ENCODE peak calls at places on chromosomes 3 and 15, in four cellular contexts. One of them, this sample, is unnamed.

GRCh38 chr3:145070795-145071194 is 1090.2 kb downstream of the PLOD2 start:
- DNase-seq in GM23338: no peak
- DNase-seq in CD8-positive, alpha-beta memory T cell: no peak
- DNase-seq in GM23248: no peak
- DNase-seq in this sample: no peak

GRCh38 chr3:99578339-99578970 is 59.9 kb upstream of the COL8A1 start:
- DNase-seq in CD8-positive, alpha-beta memory T cell: no peak
- DNase-seq in GM23248: no peak
- DNase-seq in GM23338: no peak
- DNase-seq in this sample: no peak

GRCh38 chr3:159139326-159139725 is 337.5 kb downstream of the MFSD1 start:
- DNase-seq in GM23338: no peak
- DNase-seq in GM23248: no peak
- DNase-seq in CD8-positive, alpha-beta memory T cell: no peak
- DNase-seq in this sample: peak; percentile 11

GRCh38 chr3:141302364-141303141 is 65.8 kb upstream of the ZBTB38 start:
- DNase-seq in CD8-positive, alpha-beta memory T cell: no peak
- DNase-seq in GM23338: no peak
- DNase-seq in GM23248: peak; percentile 91
- DNase-seq in this sample: no peak

GRCh38 chr3:62229908-62230307 is 143.4 kb downstream of the FEZF2 start:
- DNase-seq in GM23248: peak; percentile 18
- DNase-seq in CD8-positive, alpha-beta memory T cell: no peak
- DNase-seq in GM23338: peak; percentile 71
- DNase-seq in this sample: no peak

GRCh38 chr3:133663569-133664313 is 2.0 kb upstream of the TOPBP1 start:
- DNase-seq in CD8-positive, alpha-beta memory T cell: peak; percentile 40
- DNase-seq in GM23338: peak; percentile 95
- DNase-seq in GM23248: peak; percentile 75
- DNase-seq in this sample: no peak

GRCh38 chr3:51371943-51372557 is 13.0 kb upstream of the MANF start:
- DNase-seq in GM23338: peak; percentile 92
- DNase-seq in GM23248: peak; percentile 85
- DNase-seq in CD8-positive, alpha-beta memory T cell: peak; percentile 26
- DNase-seq in this sample: peak; percentile 66

GRCh38 chr3:134007819-134008218 is 21.9 kb downstream of the SLCO2A1 start:
- DNase-seq in GM23248: no peak
- DNase-seq in CD8-positive, alpha-beta memory T cell: no peak
- DNase-seq in GM23338: no peak
- DNase-seq in this sample: no peak

GRCh38 chr3:119294889-119295769 is 946 bp downstream of the ARHGAP31 start:
- DNase-seq in CD8-positive, alpha-beta memory T cell: peak; percentile 67
- DNase-seq in GM23338: peak; percentile 74
- DNase-seq in GM23248: peak; percentile 70
- DNase-seq in this sample: peak; percentile 75

GRCh38 chr15:72105111-72105510 is 12.8 kb downstream of the MYO9A start:
- DNase-seq in CD8-positive, alpha-beta memory T cell: no peak
- DNase-seq in GM23248: no peak
- DNase-seq in GM23338: no peak
- DNase-seq in this sample: no peak

GRCh38 chr3:61960976-61961375 is 399.6 kb downstream of the PTPRG start:
- DNase-seq in CD8-positive, alpha-beta memory T cell: no peak
- DNase-seq in GM23338: no peak
- DNase-seq in GM23248: peak; percentile 13
- DNase-seq in this sample: no peak

GRCh38 chr3:151903501-151903991 is 30.1 kb downstream of the SUCNR1 start:
- DNase-seq in GM23338: no peak
- DNase-seq in CD8-positive, alpha-beta memory T cell: no peak
- DNase-seq in GM23248: peak; percentile 48
- DNase-seq in this sample: no peak

GRCh38 chr3:152295344-152295743 is 26.6 kb downstream of the MBNL1 start:
- DNase-seq in GM23338: no peak
- DNase-seq in CD8-positive, alpha-beta memory T cell: peak; percentile 33
- DNase-seq in GM23248: no peak
- DNase-seq in this sample: no peak

GRCh38 chr3:186502138-186502941 is 41.8 kb downstream of the CRYGS start:
- DNase-seq in CD8-positive, alpha-beta memory T cell: no peak
- DNase-seq in GM23248: no peak
- DNase-seq in GM23338: no peak
- DNase-seq in this sample: peak; percentile 51

GRCh38 chr3:172530101-172530561 is 6.9 kb upstream of the TNFSF10 start:
- DNase-seq in GM23248: no peak
- DNase-seq in CD8-positive, alpha-beta memory T cell: no peak
- DNase-seq in GM23338: no peak
- DNase-seq in this sample: no peak

GRCh38 chr3:55668359-55668758 is 181.3 kb upstream of the WNT5A start:
- DNase-seq in CD8-positive, alpha-beta memory T cell: no peak
- DNase-seq in GM23338: no peak
- DNase-seq in GM23248: no peak
- DNase-seq in this sample: no peak

GRCh38 chr3:122416966-122417365 is 1.1 kb upstream of the WDR5B start:
- DNase-seq in CD8-positive, alpha-beta memory T cell: no peak
- DNase-seq in GM23338: no peak
- DNase-seq in GM23248: peak; percentile 42
- DNase-seq in this sample: peak; percentile 45

GRCh38 chr3:112378989-112379692 is 46.2 kb downstream of the CD200 start:
- DNase-seq in GM23338: peak; percentile 24
- DNase-seq in GM23248: peak; percentile 73
- DNase-seq in CD8-positive, alpha-beta memory T cell: no peak
- DNase-seq in this sample: peak; percentile 74

GRCh38 chr15:76953913-76954312 is 22.4 kb downstream of the RCN2 start:
- DNase-seq in GM23248: no peak
- DNase-seq in GM23338: no peak
- DNase-seq in CD8-positive, alpha-beta memory T cell: no peak
- DNase-seq in this sample: no peak

GRCh38 chr3:7630925-7631324 is 770.0 kb downstream of the GRM7 start:
- DNase-seq in CD8-positive, alpha-beta memory T cell: no peak
- DNase-seq in GM23338: peak; percentile 2
- DNase-seq in GM23248: no peak
- DNase-seq in this sample: peak; percentile 2

GRCh38 chr15:77966540-77967290 is 110.8 kb downstream of the TBC1D2B start:
- DNase-seq in GM23248: peak; percentile 64
- DNase-seq in GM23338: peak; percentile 70
- DNase-seq in CD8-positive, alpha-beta memory T cell: peak; percentile 35
- DNase-seq in this sample: peak; percentile 53

GRCh38 chr15:45702041-45702440 is 67.2 kb downstream of the SQOR start:
- DNase-seq in GM23338: no peak
- DNase-seq in GM23248: no peak
- DNase-seq in CD8-positive, alpha-beta memory T cell: no peak
- DNase-seq in this sample: peak; percentile 29

GRCh38 chr15:98980899-98981228 is 26.7 kb downstream of the PGPEP1L start:
- DNase-seq in GM23248: no peak
- DNase-seq in GM23338: no peak
- DNase-seq in CD8-positive, alpha-beta memory T cell: no peak
- DNase-seq in this sample: no peak

GRCh38 chr3:109784852-109785631 is 447.7 kb upstream of the DPPA4 start:
- DNase-seq in GM23338: no peak
- DNase-seq in CD8-positive, alpha-beta memory T cell: no peak
- DNase-seq in GM23248: no peak
- DNase-seq in this sample: no peak

DNA sequence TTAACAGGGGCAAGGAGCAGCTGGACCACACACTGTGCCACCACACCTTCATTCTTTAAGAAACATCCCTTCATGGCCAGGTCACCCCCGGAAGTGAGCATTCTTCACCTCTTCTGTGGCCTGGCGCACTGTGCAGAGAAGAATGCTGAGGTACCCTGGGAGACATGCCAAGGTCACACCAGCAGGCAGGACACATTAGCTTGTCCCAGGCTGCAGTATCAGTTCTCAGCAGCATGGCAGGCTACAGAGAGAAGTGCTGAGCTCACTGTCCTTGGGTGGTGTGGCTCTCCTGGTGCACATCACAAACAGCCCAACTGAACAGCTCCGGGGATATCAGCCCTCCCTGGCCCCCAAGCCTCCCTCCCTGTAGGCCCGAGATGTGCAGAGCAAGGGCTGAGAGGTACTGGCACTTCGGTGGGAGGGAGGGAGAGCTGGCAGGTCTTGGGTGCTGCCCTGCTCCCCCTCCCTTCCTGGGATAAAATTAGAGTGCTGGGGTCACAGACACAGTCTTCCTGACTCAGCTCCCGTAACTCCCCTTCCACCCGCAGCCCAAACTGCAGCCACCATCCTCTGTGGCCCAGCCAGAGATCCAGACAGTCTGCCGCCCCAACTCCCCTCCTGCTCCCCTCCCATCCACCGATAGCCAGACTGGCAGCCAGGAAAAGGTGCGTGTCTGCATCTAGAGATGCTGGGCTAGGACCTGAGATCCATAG is 13.4 kb downstream of the SEMA7A start:
- DNase-seq in GM23248: peak; percentile 45
- DNase-seq in GM23338: no peak
- DNase-seq in CD8-positive, alpha-beta memory T cell: no peak
- DNase-seq in this sample: no peak
- H3K27ac ChIP-seq in GM23248: peak overlapping the region; percentile 61
- H3K27ac ChIP-seq in GM23338: peak overlapping the region; percentile 19
- H3K27ac ChIP-seq in CD8-positive, alpha-beta memory T cell: no peak overlapping the region
- H3K27ac ChIP-seq in this sample: no peak overlapping the region

GRCh38 chr3:197292083-197293042 is 6.0 kb downstream of the DLG1 start:
- DNase-seq in GM23338: no peak
- DNase-seq in GM23248: no peak
- DNase-seq in CD8-positive, alpha-beta memory T cell: no peak
- DNase-seq in this sample: no peak
- H3K36me3 ChIP-seq in GM23338: peaks cover 19% of the 10 kb centered on the region
- H3K36me3 ChIP-seq in GM23248: peaks cover 28% of the 10 kb centered on the region
- H3K36me3 ChIP-seq in CD8-positive, alpha-beta memory T cell: peaks cover 5% of the 10 kb centered on the region
- H3K36me3 ChIP-seq in this sample: no peaks in the 10 kb centered on the region

DNA sequence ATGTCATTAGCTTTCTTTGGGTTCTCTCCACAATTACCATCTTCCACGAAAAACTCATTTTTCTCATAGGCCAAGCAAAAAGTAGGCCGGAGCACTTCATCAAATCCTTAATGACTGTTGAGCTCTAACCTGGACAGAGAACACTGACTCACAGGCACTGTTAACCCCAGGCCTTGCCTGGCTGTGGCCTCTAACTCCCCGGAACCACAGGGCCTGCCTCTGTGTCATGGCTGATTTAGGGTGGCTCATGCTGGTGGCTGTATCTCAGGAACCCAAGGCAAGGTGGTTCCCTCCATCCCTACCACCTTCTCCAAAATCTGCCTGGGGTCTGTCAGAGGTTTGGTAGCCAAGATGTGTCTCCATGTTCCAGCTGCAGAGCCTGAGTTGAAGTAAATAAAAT is 3.6 kb downstream of the CRTAP start:
- DNase-seq in GM23338: no peak
- DNase-seq in GM23248: no peak
- DNase-seq in CD8-positive, alpha-beta memory T cell: no peak
- DNase-seq in this sample: no peak
- H3K27ac ChIP-seq in GM23338: no peak overlapping the region
- H3K27ac ChIP-seq in GM23248: no peak overlapping the region
- H3K27ac ChIP-seq in CD8-positive, alpha-beta memory T cell: no peak overlapping the region
- H3K27ac ChIP-seq in this sample: no peak overlapping the region

GRCh38 chr15:63146684-63147083 is 10.6 kb downstream of the RPS27L start:
- DNase-seq in GM23338: no peak
- DNase-seq in CD8-positive, alpha-beta memory T cell: no peak
- DNase-seq in GM23248: peak; percentile 13
- DNase-seq in this sample: no peak

GRCh38 chr15:63140936-63141335 is 16.3 kb downstream of the RPS27L start:
- DNase-seq in GM23338: no peak
- DNase-seq in GM23248: no peak
- DNase-seq in CD8-positive, alpha-beta memory T cell: no peak
- DNase-seq in this sample: no peak

GRCh38 chr15:63145426-63145825 is 11.9 kb downstream of the RPS27L start:
- DNase-seq in CD8-positive, alpha-beta memory T cell: no peak
- DNase-seq in GM23338: no peak
- DNase-seq in GM23248: no peak
- DNase-seq in this sample: no peak
- H3K36me3 ChIP-seq in CD8-positive, alpha-beta memory T cell: no peaks in the 10 kb centered on the region
- H3K36me3 ChIP-seq in GM23338: no peaks in the 10 kb centered on the region
- H3K36me3 ChIP-seq in GM23248: peaks cover 15% of the 10 kb centered on the region
- H3K36me3 ChIP-seq in this sample: peaks cover 4% of the 10 kb centered on the region

GRCh38 chr3:104908761-104909160 is 457.9 kb upstream of the ALCAM start:
- DNase-seq in GM23338: peak; percentile 14
- DNase-seq in CD8-positive, alpha-beta memory T cell: no peak
- DNase-seq in GM23248: peak; percentile 17
- DNase-seq in this sample: no peak
- H3K27ac ChIP-seq in GM23338: peak overlapping the region; percentile 52
- H3K27ac ChIP-seq in CD8-positive, alpha-beta memory T cell: no peak overlapping the region
- H3K27ac ChIP-seq in GM23248: peak overlapping the region; percentile 61
- H3K27ac ChIP-seq in this sample: no peak overlapping the region

GRCh38 chr15:90877315-90877714 is 7.0 kb upstream of the FES start:
- DNase-seq in CD8-positive, alpha-beta memory T cell: no peak
- DNase-seq in GM23338: no peak
- DNase-seq in GM23248: no peak
- DNase-seq in this sample: no peak

GRCh38 chr15:90878660-90879059 is 5.6 kb upstream of the FES start:
- DNase-seq in GM23248: no peak
- DNase-seq in GM23338: no peak
- DNase-seq in CD8-positive, alpha-beta memory T cell: no peak
- DNase-seq in this sample: no peak

GRCh38 chr15:90876512-90877170 is 7.7 kb upstream of the FES start:
- DNase-seq in GM23248: no peak
- DNase-seq in GM23338: no peak
- DNase-seq in CD8-positive, alpha-beta memory T cell: no peak
- DNase-seq in this sample: no peak

GRCh38 chr15:90879730-90880366 is 4.5 kb upstream of the FES start:
- DNase-seq in GM23248: no peak
- DNase-seq in GM23338: no peak
- DNase-seq in CD8-positive, alpha-beta memory T cell: no peak
- DNase-seq in this sample: no peak

DNA sequence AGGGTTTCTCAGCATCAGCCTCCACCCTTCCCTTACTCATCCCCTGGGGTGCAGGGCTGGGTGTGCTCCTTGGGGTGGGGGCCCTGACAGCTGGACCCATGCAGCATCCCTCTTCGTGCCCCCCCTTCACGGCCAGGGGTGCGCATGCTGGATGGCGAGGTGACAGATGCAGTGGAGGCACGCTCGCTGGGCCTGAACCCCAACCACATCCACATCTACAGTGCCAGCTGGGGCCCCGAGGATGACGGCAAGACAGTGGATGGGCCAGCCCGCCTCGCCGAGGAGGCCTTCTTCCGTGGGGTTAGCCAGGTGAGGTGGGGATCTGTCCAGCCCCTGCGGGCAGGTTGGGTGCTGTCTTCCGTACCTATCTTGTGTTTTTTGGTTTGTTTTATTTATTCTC is 6.3 kb upstream of the FES start:
- DNase-seq in GM23248: no peak
- DNase-seq in CD8-positive, alpha-beta memory T cell: no peak
- DNase-seq in GM23338: no peak
- DNase-seq in this sample: no peak
- H3K36me3 ChIP-seq in GM23248: peaks cover 5% of the 10 kb centered on the region
- H3K36me3 ChIP-seq in CD8-positive, alpha-beta memory T cell: peaks cover 16% of the 10 kb centered on the region
- H3K36me3 ChIP-seq in GM23338: no peaks in the 10 kb centered on the region
- H3K36me3 ChIP-seq in this sample: peaks cover 62% of the 10 kb centered on the region